ENCODE peak calls at places on chromosomes 4 and X, in eight cellular contexts. E is foreskin fibroblast, S is ovary, Y is colonic mucosa, O is brain microvascular endothelial cell, H is lower lobe of right lung, A is fibroblast of lung, X is tibial nerve. I is an unnamed sample.

GRCh38 chr4:94827481-94828110 is 69.8 kb downstream of the BMPR1B start:
- DNase-seq in S (no peak), H (no peak), X (no peak), Y (no peak), A (peak), O (peak), E (peak), I (no peak)

GRCh38 chr4:23654791-23655190 is 235.1 kb downstream of the PPARGC1A start:
- DNase-seq in Y (no peak), E (peak), X (no peak), S (no peak), H (no peak), A (peak), O (no peak), I (no peak)

GRCh38 chr4:127772769-127773671 is 9.1 kb upstream of the HSPA4L start:
- DNase-seq in H (no peak), S (no peak), A (no peak), X (no peak), E (no peak), Y (no peak), O (no peak), I (no peak)

GRCh38 chr4:10086506-10087120 is 30.0 kb downstream of the WDR1 start:
- DNase-seq in A (no peak), H (peak), O (no peak), S (no peak), Y (no peak), E (no peak), X (no peak), I (no peak)

GRCh38 chrX:29687687-29688086 is 527.7 kb upstream of the MAGEB2 start:
- DNase-seq in A (peak), E (peak), O (peak), H (no peak), S (no peak), X (no peak), Y (no peak), I (no peak)

GRCh38 chr4:38368612-38369011 is 295.4 kb upstream of the KLF3 start:
- DNase-seq in A (peak), S (no peak), E (peak), X (no peak), H (no peak), Y (no peak), O (peak), I (no peak)

GRCh38 chr4:177554966-177555574 is 112.8 kb upstream of the AGA start:
- DNase-seq in H (no peak), A (peak), E (peak), X (no peak), Y (peak), S (no peak), O (peak), I (no peak)

GRCh38 chrX:8845060-8845459 is 43.9 kb upstream of the FAM9A start:
- DNase-seq in E (peak), H (no peak), A (peak), Y (no peak), S (no peak), O (peak), X (no peak), I (no peak)

GRCh38 chr4:10056334-10057022 is 35.2 kb upstream of the SLC2A9 start:
- DNase-seq in H (no peak), E (no peak), A (no peak), X (no peak), S (no peak), O (no peak), Y (no peak), I (no peak)

GRCh38 chr4:107050525-107051135 is 14.5 kb upstream of the DKK2 start:
- DNase-seq in Y (no peak), X (no peak), E (peak), H (no peak), S (no peak), A (no peak), O (no peak), I (no peak)

GRCh38 chr4:74206088-74206826 is 48.3 kb downstream of the MTHFD2L start:
- DNase-seq in O (peak), H (no peak), S (no peak), Y (no peak), A (peak), X (no peak), E (peak), I (peak)

GRCh38 chrX:126770179-126770578 is 49.4 kb upstream of the PRR32 start:
- DNase-seq in H (no peak), E (no peak), O (no peak), Y (no peak), A (no peak), X (no peak), S (no peak), I (no peak)
- TF ChIP-seq CTCF in H (peak), E (no peak), O (peak), Y (peak), A (no peak), X (peak), S (peak), I (no peak)

GRCh38 chr4:153209410-153209809 is 5.2 kb downstream of the TRIM2 start:
- DNase-seq in S (no peak), Y (peak), E (no peak), X (no peak), O (no peak), A (no peak), H (no peak), I (no peak)

GRCh38 chr4:153205757-153206156 is 1.5 kb downstream of the TRIM2 start:
- DNase-seq in H (no peak), O (peak), Y (peak), E (no peak), A (no peak), X (no peak), S (no peak), I (no peak)

GRCh38 chr4:153206534-153206933 is 2.3 kb downstream of the TRIM2 start:
- DNase-seq in A (no peak), X (no peak), S (no peak), O (no peak), Y (no peak), E (no peak), H (no peak), I (no peak)

GRCh38 chr4:153207027-153207426 is 2.8 kb downstream of the TRIM2 start:
- DNase-seq in A (no peak), H (no peak), E (no peak), Y (peak), X (no peak), O (no peak), S (no peak), I (no peak)

DNA sequence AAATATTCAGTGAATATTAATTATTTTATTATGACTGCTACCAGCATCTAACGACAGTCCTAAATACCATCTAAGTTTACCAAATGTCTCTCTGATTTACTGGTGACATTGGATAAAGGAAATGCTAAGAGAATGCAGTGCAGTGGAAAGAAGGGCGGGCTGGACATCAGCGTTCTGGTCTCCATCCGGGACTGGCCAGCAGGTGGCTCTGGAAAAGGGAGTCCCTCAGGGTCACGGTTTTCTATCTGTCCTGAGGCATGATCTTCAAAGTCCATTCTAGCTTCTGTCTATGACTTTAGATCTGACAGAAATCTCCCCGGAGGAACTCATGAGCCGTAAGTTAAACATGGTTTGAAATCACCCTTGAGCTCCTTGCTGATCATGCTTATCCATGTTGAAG is 3.3 kb downstream of the TRIM2 start:
- DNase-seq in A (peak), X (no peak), E (peak), O (peak), Y (peak), S (no peak), H (no peak), I (no peak)
- H3K4me3 ChIP-seq in A (no peak), X (no peak), E (no peak), O (no peak), Y (peak), S (no peak), H (no peak), I (no peak)

GRCh38 chrX:122363112-122363511 is 821.0 kb upstream of the GRIA3 start:
- DNase-seq in Y (no peak), S (no peak), H (no peak), A (no peak), O (no peak), E (no peak), X (no peak), I (no peak)
- TF ChIP-seq CTCF in Y (no peak), S (no peak), H (no peak), A (no peak), O (no peak), E (no peak), X (no peak), I (no peak)

GRCh38 chrX:40148189-40148438 is 50.4 kb upstream of the BCOR start:
- DNase-seq in O (no peak), E (no peak), A (no peak), H (no peak), Y (no peak), S (peak), X (no peak), I (no peak)
- H3K4me3 ChIP-seq in O (no peak), E (no peak), A (no peak), H (no peak), Y (no peak), S (no peak), X (no peak), I (no peak)

GRCh38 chr4:111806331-111806730 is 338.9 kb upstream of the FAM241A start:
- DNase-seq in Y (no peak), O (peak), S (no peak), H (no peak), A (no peak), E (no peak), X (no peak), I (no peak)
- TF ChIP-seq CTCF in Y (no peak), O (peak), S (no peak), H (no peak), A (no peak), E (peak), X (no peak), I (peak)

GRCh38 chrX:108437789-108438623 is at the start of gene COL4A6:
- DNase-seq in X (no peak), A (no peak), E (peak), O (peak), H (peak), Y (no peak), S (peak), I (no peak)
- H3K4me3 ChIP-seq in X (peak), A (peak), E (peak), O (peak), H (peak), Y (no peak), S (peak), I (no peak)

GRCh38 chrX:116204947-116205346 is 34.4 kb downstream of the AGTR2 start:
- DNase-seq in E (peak), X (no peak), O (peak), A (peak), Y (no peak), S (no peak), H (no peak), I (no peak)
- TF ChIP-seq CTCF in E (peak), X (peak), O (peak), A (peak), Y (peak), S (no peak), H (peak), I (peak)

GRCh38 chrX:123172874-123173273 is 11.2 kb upstream of the GRIA3 start:
- DNase-seq in X (no peak), E (no peak), S (no peak), A (no peak), O (no peak), H (no peak), Y (no peak), I (no peak)

GRCh38 chrX:123171781-123172180 is 12.3 kb upstream of the GRIA3 start:
- DNase-seq in X (no peak), Y (no peak), O (peak), E (peak), S (no peak), H (no peak), A (no peak), I (no peak)

GRCh38 chrX:123167621-123168020 is 16.5 kb upstream of the GRIA3 start:
- DNase-seq in S (no peak), Y (no peak), A (no peak), H (no peak), X (no peak), E (peak), O (no peak), I (no peak)

GRCh38 chrX:123173833-123174232 is 10.2 kb upstream of the GRIA3 start:
- DNase-seq in Y (no peak), O (no peak), H (no peak), S (no peak), X (no peak), A (peak), E (peak), I (no peak)

GRCh38 chrX:123169247-123169901 is 14.7 kb upstream of the GRIA3 start:
- DNase-seq in S (no peak), X (no peak), E (peak), O (no peak), H (no peak), Y (no peak), A (no peak), I (no peak)
- H3K4me3 ChIP-seq in S (no peak), X (no peak), E (no peak), O (no peak), H (no peak), Y (no peak), A (no peak), I (no peak)

GRCh38 chr4:137180349-137180748 is 351.9 kb downstream of the PCDH18 start:
- DNase-seq in H (no peak), X (no peak), Y (no peak), A (no peak), S (no peak), O (no peak), E (no peak), I (no peak)
- TF ChIP-seq CTCF in H (no peak), X (no peak), Y (no peak), A (no peak), S (no peak), O (peak), E (no peak), I (no peak)

GRCh38 chr4:146222313-146222712 is 8.0 kb downstream of the REELD1 start:
- DNase-seq in H (no peak), E (peak), X (no peak), S (no peak), Y (no peak), O (peak), A (peak), I (no peak)
- H3K4me3 ChIP-seq in H (no peak), E (peak), X (no peak), S (no peak), Y (no peak), O (peak), A (no peak), I (no peak)